ENCODE peak calls at places on chromosomes 1 and 21, in four cellular contexts. E is ascending aorta, Z is kidney epithelial cell, M is A673. D is an unnamed sample.
A peak's percentile ranks its signal among the peaks of the same experiment; 100 is the strongest.

GRCh38 chr1:200624679-200625335 is 4.3 kb upstream of the KIF14 start:
- DNase-seq in Z (no peak), E (no peak), M (no peak), D (no peak)

GRCh38 chr1:171434717-171435346 is 50.5 kb upstream of the PRRC2C start:
- DNase-seq in E (peak; percentile 16), Z (no peak), M (peak; percentile 90), D (peak; percentile 65)

GRCh38 chr1:222105393-222105737 is 363.5 kb upstream of the DUSP10 start:
- DNase-seq in Z (no peak), M (no peak), E (no peak), D (no peak)

GRCh38 chr1:41482906-41483895 is 1.3 kb downstream of the EDN2 start:
- DNase-seq in M (no peak), Z (no peak), E (no peak), D (no peak)

GRCh38 chr1:15584489-15585363 is at the start of gene AGMAT:
- DNase-seq in M (peak; percentile 29), Z (no peak), E (no peak), D (no peak)

GRCh38 chr1:219461891-219462528 is 150.9 kb downstream of the ZC3H11B start:
- DNase-seq in E (no peak), Z (no peak), M (no peak), D (no peak)

GRCh38 chr1:90200637-90201235 is 205.8 kb downstream of the ZNF326 start:
- DNase-seq in M (no peak), Z (no peak), E (no peak), D (no peak)

GRCh38 chr1:230382060-230382491 is 44.1 kb downstream of the PGBD5 start:
- DNase-seq in Z (peak; percentile 47), M (peak; percentile 23), E (no peak), D (no peak)

GRCh38 chr1:43933386-43934278 is at the start of gene ARTN:
- DNase-seq in E (no peak), Z (no peak), M (peak; percentile 49), D (no peak)

GRCh38 chr21:43644609-43645008 is 14.7 kb downstream of the HSF2BP start:
- DNase-seq in E (no peak), M (no peak), Z (no peak), D (no peak)

GRCh38 chr21:43646550-43647260 is 12.6 kb downstream of the HSF2BP start:
- DNase-seq in E (peak; percentile 56), Z (peak; percentile 70), M (peak; percentile 93), D (peak; percentile 60)

GRCh38 chr21:43645987-43646386 is 13.3 kb downstream of the HSF2BP start:
- DNase-seq in Z (no peak), M (no peak), E (no peak), D (no peak)

GRCh38 chr21:43643193-43643592 is 16.1 kb downstream of the HSF2BP start:
- DNase-seq in Z (no peak), E (no peak), M (no peak), D (no peak)

DNA sequence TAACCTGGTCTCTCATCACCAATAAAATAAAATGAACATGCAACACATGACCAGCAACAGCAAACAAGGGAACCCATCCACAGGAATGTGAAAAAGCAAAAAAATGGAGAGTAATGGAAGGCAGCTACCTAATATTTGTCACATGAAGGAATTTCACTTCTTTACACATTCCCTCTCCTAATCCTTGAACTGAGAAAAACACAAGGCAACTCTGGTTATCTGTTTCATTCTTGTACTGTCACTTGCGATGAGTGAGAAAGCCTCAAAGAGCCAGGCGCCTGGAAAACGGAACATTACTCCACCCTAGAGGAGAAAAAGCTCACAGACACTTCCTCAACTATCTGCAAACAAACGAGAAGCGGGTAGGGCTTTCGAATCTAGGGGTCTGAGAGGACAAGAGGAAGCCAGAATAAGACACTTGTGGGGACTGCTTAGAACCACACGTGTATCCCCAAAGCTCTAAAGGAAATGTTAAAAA is 13.8 kb downstream of the HSF2BP start:
- DNase-seq in M (peak; percentile 81), Z (no peak), E (no peak), D (peak; percentile 45)
- TF ChIP-seq CTCF in M (peak; percentile 74), Z (peak; percentile 56), E (peak; percentile 12), D (peak; percentile 58)

GRCh38 chr1:210418863-210419641 is 90.3 kb downstream of the HHAT start:
- DNase-seq in Z (no peak), E (no peak), M (no peak), D (no peak)
- H3K4me3 ChIP-seq in Z (no peak overlapping the region), E (no peak overlapping the region), M (no peak overlapping the region), D (no peak overlapping the region)

GRCh38 chr1:165281207-165281901 is 75.2 kb downstream of the LMX1A start:
- DNase-seq in E (no peak), M (no peak), Z (no peak), D (no peak)
- TF ChIP-seq CTCF in E (no peak), M (no peak), Z (no peak), D (no peak)

GRCh38 chr1:169683661-169684060 is 27.8 kb downstream of the SELL start:
- DNase-seq in Z (no peak), M (no peak), E (no peak), D (no peak)
- H3K4me3 ChIP-seq in Z (no peak overlapping the region), M (no peak overlapping the region), E (no peak overlapping the region), D (no peak overlapping the region)

GRCh38 chr1:37362569-37362968 is 111.8 kb upstream of the ZC3H12A start:
- DNase-seq in E (no peak), M (no peak), Z (no peak), D (no peak)
- TF ChIP-seq CTCF in E (no peak), M (no peak), Z (no peak), D (no peak)

GRCh38 chr1:155205969-155206593 is 1.6 kb downstream of the THBS3 start:
- DNase-seq in E (peak; percentile 7), Z (no peak), M (no peak), D (no peak)

GRCh38 chr1:155208656-155209372 is at the start of gene MTX1:
- DNase-seq in E (peak; percentile 77), Z (no peak), M (peak; percentile 87), D (no peak)

GRCh38 chr1:155207578-155208405 is at the start of gene THBS3:
- DNase-seq in E (peak; percentile 8), M (peak; percentile 69), Z (no peak), D (no peak)

GRCh38 chr1:155208406-155208655 is 164 bp upstream of the MTX1 start:
- DNase-seq in E (no peak), Z (no peak), M (no peak), D (no peak)

GRCh38 chr1:155206891-155207577 is 663 bp downstream of the THBS3 start:
- DNase-seq in E (peak; percentile 30), Z (no peak), M (peak; percentile 90), D (no peak)
- H3K4me3 ChIP-seq in E (peak overlapping the region; percentile 77), Z (peak overlapping the region; percentile 75), M (peak overlapping the region; percentile 95), D (peak overlapping the region; percentile 89)

GRCh38 chr1:107807405-107807804 is 157.6 kb downstream of the VAV3 start:
- DNase-seq in Z (no peak), E (no peak), M (no peak), D (no peak)
- TF ChIP-seq CTCF in Z (no peak), E (no peak), M (no peak), D (no peak)

GRCh38 chr1:207050428-207050767 is 610 bp downstream of the YOD1 start:
- DNase-seq in M (no peak), E (no peak), Z (no peak), D (no peak)
- H3K4me3 ChIP-seq in M (peak overlapping the region; percentile 82), E (peak overlapping the region; percentile 96), Z (peak overlapping the region; percentile 59), D (peak overlapping the region; percentile 84)

GRCh38 chr1:17030186-17030585 is 18.5 kb upstream of the ATP13A2 start:
- DNase-seq in Z (no peak), M (peak; percentile 50), E (no peak), D (no peak)

GRCh38 chr1:17027900-17028299 is 16.2 kb upstream of the ATP13A2 start:
- DNase-seq in Z (no peak), M (no peak), E (no peak), D (no peak)

GRCh38 chr1:17031436-17031835 is 19.7 kb upstream of the ATP13A2 start:
- DNase-seq in Z (no peak), E (no peak), M (peak; percentile 70), D (no peak)

GRCh38 chr1:17027403-17027802 is 15.7 kb upstream of the ATP13A2 start:
- DNase-seq in Z (no peak), M (no peak), E (no peak), D (no peak)

DNA sequence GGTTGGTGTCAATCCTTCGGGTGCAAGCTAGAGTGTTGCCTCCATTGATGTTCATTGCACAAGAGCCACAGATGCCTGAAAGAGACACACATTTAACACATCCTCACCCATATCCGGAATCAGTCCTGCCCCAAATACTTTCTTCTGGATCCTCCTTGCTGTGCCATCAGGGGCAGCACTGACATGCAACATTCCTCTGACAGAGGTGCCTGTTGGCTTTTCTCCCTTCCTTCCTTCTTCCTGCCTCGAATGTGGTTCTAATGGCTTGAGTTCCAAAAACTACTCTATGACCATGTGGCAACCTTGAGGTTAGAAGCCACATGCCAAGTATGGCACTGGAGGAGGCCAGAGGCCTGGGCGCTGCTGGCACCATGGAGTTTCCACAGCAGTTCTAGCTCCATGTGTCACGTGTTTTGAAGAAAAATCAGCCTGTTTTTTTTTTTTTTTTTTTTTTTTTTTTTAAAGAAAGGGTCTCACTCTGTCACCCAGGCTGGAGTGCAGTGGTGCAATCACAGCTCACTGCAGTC is 17.0 kb upstream of the ATP13A2 start:
- DNase-seq in M (no peak), Z (no peak), E (no peak), D (no peak)
- TF ChIP-seq CTCF in M (no peak), Z (no peak), E (no peak), D (no peak)

GRCh38 chr1:153962088-153963029 is 978 bp downstream of the SLC39A1 start:
- DNase-seq in M (no peak), Z (no peak), E (no peak), D (no peak)

GRCh38 chr1:153963030-153963849 is at the start of gene SLC39A1:
- DNase-seq in Z (no peak), E (peak; percentile 97), M (peak; percentile 99), D (no peak)

GRCh38 chr1:153961421-153961820 is 1.9 kb downstream of the SLC39A1 start:
- DNase-seq in E (no peak), M (no peak), Z (no peak), D (no peak)

GRCh38 chr1:153967109-153967999 is at the start of gene CREB3L4:
- DNase-seq in M (peak; percentile 99), E (peak; percentile 73), Z (peak; percentile 96), D (peak; percentile 90)

DNA sequence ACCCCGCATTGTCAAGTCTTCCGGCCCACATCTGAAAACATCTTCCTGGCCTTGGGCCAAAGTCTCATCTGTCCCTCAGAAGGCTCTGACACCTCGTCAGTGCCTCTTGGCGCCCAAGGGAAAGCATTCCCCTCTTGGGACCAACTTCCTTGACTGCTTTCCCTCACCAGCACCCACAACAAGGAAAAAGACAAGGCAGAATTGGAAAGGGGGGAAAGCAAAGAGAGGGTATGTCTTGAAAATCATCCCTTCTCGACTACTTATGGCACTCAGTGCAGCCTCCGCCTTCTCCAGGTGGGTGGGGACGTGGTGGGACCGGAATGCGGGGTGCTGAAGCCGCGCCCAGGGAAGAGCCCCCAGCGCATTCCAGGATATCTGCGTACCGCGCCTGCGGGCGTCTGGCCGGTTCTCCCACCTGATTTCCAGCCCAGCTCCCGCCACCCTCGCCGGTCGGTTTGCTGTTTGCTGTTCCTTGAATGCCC is 554 bp upstream of the SLC39A1 start:
- DNase-seq in E (no peak), M (no peak), Z (no peak), D (no peak)
- H3K4me3 ChIP-seq in E (peak overlapping the region; percentile 75), M (peak overlapping the region; percentile 77), Z (peak overlapping the region; percentile 77), D (peak overlapping the region; percentile 85)